ENCODE peak calls at places on chromosomes 7 and 10, in four cellular contexts. One of them, this sample, is unnamed. For H3K4me1, the result is how much of the 10 kb centered on the place peaks cover.

GRCh38 chr7:44073664-44074348 is 8.4 kb upstream of the PGAM2 start:
- DNase-seq in Peyer's patch: peak
- DNase-seq in tibial artery: peak
- DNase-seq in colonic mucosa: peak
- DNase-seq in this sample: peak

GRCh38 chr10:126122856-126123255 is 226.5 kb downstream of the FANK1 start:
- DNase-seq in Peyer's patch: no peak
- DNase-seq in tibial artery: no peak
- DNase-seq in colonic mucosa: no peak
- DNase-seq in this sample: no peak

GRCh38 chr7:134885967-134886352 is 100.3 kb upstream of the AGBL3 start:
- DNase-seq in Peyer's patch: no peak
- DNase-seq in tibial artery: no peak
- DNase-seq in colonic mucosa: no peak
- DNase-seq in this sample: no peak

GRCh38 chr10:15420858-15421257 is 49.8 kb upstream of the FAM171A1 start:
- DNase-seq in Peyer's patch: no peak
- DNase-seq in tibial artery: no peak
- DNase-seq in colonic mucosa: no peak
- DNase-seq in this sample: no peak

GRCh38 chr10:24643679-24644209 is 79.9 kb downstream of the ARHGAP21 start:
- DNase-seq in Peyer's patch: no peak
- DNase-seq in tibial artery: no peak
- DNase-seq in colonic mucosa: peak
- DNase-seq in this sample: no peak

GRCh38 chr10:32059472-32059871 is 3.2 kb upstream of the KIF5B start:
- DNase-seq in Peyer's patch: no peak
- DNase-seq in tibial artery: no peak
- DNase-seq in colonic mucosa: no peak
- DNase-seq in this sample: no peak

GRCh38 chr7:90740364-90740763 is 144.2 kb downstream of the CDK14 start:
- DNase-seq in Peyer's patch: no peak
- DNase-seq in tibial artery: no peak
- DNase-seq in colonic mucosa: no peak
- DNase-seq in this sample: no peak

GRCh38 chr10:79416578-79417255 is 28.7 kb downstream of the ZCCHC24 start:
- DNase-seq in Peyer's patch: no peak
- DNase-seq in tibial artery: no peak
- DNase-seq in colonic mucosa: no peak
- DNase-seq in this sample: no peak

GRCh38 chr7:22194633-22195273 is 162.2 kb downstream of the RAPGEF5 start:
- DNase-seq in Peyer's patch: no peak
- DNase-seq in tibial artery: no peak
- DNase-seq in colonic mucosa: no peak
- DNase-seq in this sample: no peak

GRCh38 chr7:63071396-63071795 is 927.3 kb upstream of the ZNF722 start:
- DNase-seq in Peyer's patch: no peak
- DNase-seq in tibial artery: peak
- DNase-seq in colonic mucosa: no peak
- DNase-seq in this sample: no peak

GRCh38 chr7:63071920-63072319 is 926.7 kb upstream of the ZNF722 start:
- DNase-seq in Peyer's patch: no peak
- DNase-seq in tibial artery: no peak
- DNase-seq in colonic mucosa: no peak
- DNase-seq in this sample: no peak

GRCh38 chr7:63070696-63071095 is 928.0 kb upstream of the ZNF722 start:
- DNase-seq in Peyer's patch: no peak
- DNase-seq in tibial artery: peak
- DNase-seq in colonic mucosa: no peak
- DNase-seq in this sample: no peak

GRCh38 chr7:63065684-63066083 is 933.0 kb upstream of the ZNF722 start:
- DNase-seq in Peyer's patch: no peak
- DNase-seq in tibial artery: peak
- DNase-seq in colonic mucosa: no peak
- DNase-seq in this sample: no peak

GRCh38 chr7:63067897-63068585 is 930.6 kb upstream of the ZNF722 start:
- DNase-seq in Peyer's patch: no peak
- DNase-seq in tibial artery: peak
- DNase-seq in colonic mucosa: no peak
- DNase-seq in this sample: no peak
- H3K4me1 ChIP-seq in Peyer's patch: under half
- H3K4me1 ChIP-seq in tibial artery: under half
- H3K4me1 ChIP-seq in colonic mucosa: under half
- H3K4me1 ChIP-seq in this sample: under half

GRCh38 chr10:43340101-43340500 is 31.3 kb upstream of the FXYD4 start:
- DNase-seq in Peyer's patch: no peak
- DNase-seq in tibial artery: no peak
- DNase-seq in colonic mucosa: no peak
- DNase-seq in this sample: no peak
- H3K27ac ChIP-seq in Peyer's patch: no peak
- H3K27ac ChIP-seq in tibial artery: no peak
- H3K27ac ChIP-seq in colonic mucosa: no peak
- H3K27ac ChIP-seq in this sample: no peak

DNA sequence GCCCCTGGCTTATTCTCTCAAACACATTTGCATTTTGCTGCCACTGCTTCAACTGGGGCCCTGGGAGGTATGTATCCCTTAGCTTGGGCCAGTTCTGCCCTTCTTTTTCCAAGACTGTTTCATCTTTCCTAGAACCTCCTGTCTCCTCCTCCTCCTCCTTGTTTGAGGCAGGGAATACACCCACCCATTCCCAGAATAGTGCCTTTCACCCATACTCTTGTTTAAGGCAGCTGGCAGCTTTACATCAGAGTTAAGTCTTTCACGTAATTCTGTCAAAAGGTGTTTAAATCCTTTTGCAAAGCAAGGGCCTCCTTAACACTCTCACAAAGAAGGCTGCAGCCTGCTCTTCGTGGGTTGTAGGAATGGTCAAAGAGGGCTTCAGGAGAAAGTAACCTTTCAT is 150.9 kb upstream of the AGK start:
- DNase-seq in Peyer's patch: no peak
- DNase-seq in tibial artery: no peak
- DNase-seq in colonic mucosa: no peak
- DNase-seq in this sample: no peak
- H3K4me1 ChIP-seq in Peyer's patch: under half
- H3K4me1 ChIP-seq in tibial artery: under half
- H3K4me1 ChIP-seq in colonic mucosa: under half
- H3K4me1 ChIP-seq in this sample: under half

GRCh38 chr7:133056370-133057238 is 25.3 kb downstream of the CHCHD3 start:
- DNase-seq in Peyer's patch: no peak
- DNase-seq in tibial artery: no peak
- DNase-seq in colonic mucosa: no peak
- DNase-seq in this sample: no peak

GRCh38 chr7:133052357-133052756 is 29.5 kb downstream of the CHCHD3 start:
- DNase-seq in Peyer's patch: no peak
- DNase-seq in tibial artery: no peak
- DNase-seq in colonic mucosa: no peak
- DNase-seq in this sample: no peak

GRCh38 chr7:133052826-133053225 is 29.1 kb downstream of the CHCHD3 start:
- DNase-seq in Peyer's patch: no peak
- DNase-seq in tibial artery: no peak
- DNase-seq in colonic mucosa: no peak
- DNase-seq in this sample: no peak

GRCh38 chr7:133053321-133053891 is 28.5 kb downstream of the CHCHD3 start:
- DNase-seq in Peyer's patch: no peak
- DNase-seq in tibial artery: peak
- DNase-seq in colonic mucosa: no peak
- DNase-seq in this sample: peak

GRCh38 chr7:133054167-133054840 is 27.6 kb downstream of the CHCHD3 start:
- DNase-seq in Peyer's patch: no peak
- DNase-seq in tibial artery: no peak
- DNase-seq in colonic mucosa: no peak
- DNase-seq in this sample: no peak
- H3K27ac ChIP-seq in Peyer's patch: no peak
- H3K27ac ChIP-seq in tibial artery: peak
- H3K27ac ChIP-seq in colonic mucosa: no peak
- H3K27ac ChIP-seq in this sample: peak

DNA sequence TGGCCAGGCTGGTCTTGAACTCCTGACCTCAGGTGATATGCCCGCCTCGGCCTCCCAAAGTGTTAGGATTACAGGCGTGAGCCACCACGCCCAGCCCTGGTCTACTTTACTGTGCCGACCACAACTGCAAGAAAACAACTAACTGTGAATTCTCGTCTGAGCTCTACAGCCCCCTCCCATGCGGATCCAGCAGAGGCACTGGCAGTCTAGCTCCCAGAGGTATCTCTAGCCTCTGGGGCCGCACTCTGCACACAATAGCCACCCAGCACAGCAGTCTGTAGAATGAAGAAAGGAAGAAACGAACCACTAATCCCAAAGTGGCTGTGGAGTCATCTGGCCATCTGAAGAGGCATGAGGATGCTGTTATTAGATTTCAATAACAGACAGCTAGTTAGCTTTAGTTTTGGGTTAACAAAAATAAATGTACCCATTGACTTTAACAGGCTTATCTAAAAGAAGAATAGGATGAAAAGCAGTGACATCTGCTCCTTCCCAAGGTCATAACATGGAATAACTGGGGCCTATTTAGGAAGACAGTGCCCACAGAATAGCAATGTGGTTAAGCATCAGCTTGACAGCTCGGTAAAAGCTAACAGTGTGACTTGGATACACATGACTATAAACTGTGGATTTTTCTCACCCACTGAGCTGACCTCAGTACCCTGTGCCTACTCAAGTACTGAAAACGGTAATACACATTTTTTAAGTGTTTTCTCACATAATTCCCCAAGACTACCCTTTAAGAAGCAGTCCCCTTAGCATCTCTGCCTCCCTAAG is 131.9 kb downstream of the TNS3 start:
- DNase-seq in Peyer's patch: no peak
- DNase-seq in tibial artery: peak
- DNase-seq in colonic mucosa: no peak
- DNase-seq in this sample: no peak
- H3K4me1 ChIP-seq in Peyer's patch: under half
- H3K4me1 ChIP-seq in tibial artery: half or more
- H3K4me1 ChIP-seq in colonic mucosa: under half
- H3K4me1 ChIP-seq in this sample: under half

DNA sequence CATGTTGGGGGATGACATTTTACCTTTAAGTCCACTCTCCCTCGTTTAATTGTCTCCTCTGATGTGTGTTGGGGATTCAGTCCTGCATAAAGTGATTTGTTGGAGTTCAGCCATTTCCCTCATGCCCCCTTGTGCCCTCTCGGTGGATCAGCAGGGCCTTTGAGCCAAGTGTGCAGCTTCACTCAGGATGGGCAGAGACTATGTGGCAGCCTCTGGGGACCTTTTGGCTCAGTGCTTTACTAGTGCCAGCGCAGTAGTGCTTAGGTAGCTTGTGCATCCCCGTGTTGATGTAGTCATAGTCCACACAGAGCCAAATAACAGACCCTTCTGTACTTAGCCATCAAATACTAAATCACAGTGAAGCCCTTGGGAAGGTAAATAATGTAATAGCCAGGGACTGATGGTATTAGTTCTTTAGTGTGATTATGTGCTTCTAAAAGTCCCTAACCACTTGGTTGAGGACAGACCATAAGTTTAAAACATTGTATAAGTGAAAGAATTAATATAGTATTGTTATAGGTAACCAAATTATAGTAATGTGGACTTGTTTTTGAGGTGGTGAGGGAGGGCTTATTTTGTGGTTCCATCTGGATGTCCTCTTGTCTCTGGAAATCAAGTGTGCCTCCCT is 11.4 kb downstream of the BUB3 start:
- DNase-seq in Peyer's patch: no peak
- DNase-seq in tibial artery: no peak
- DNase-seq in colonic mucosa: no peak
- DNase-seq in this sample: no peak
- H3K27ac ChIP-seq in Peyer's patch: no peak
- H3K27ac ChIP-seq in tibial artery: no peak
- H3K27ac ChIP-seq in colonic mucosa: no peak
- H3K27ac ChIP-seq in this sample: no peak

GRCh38 chr7:33043875-33044718 is 18.5 kb downstream of the NT5C3A start:
- DNase-seq in Peyer's patch: no peak
- DNase-seq in tibial artery: no peak
- DNase-seq in colonic mucosa: peak
- DNase-seq in this sample: no peak

GRCh38 chr7:33048257-33048656 is 14.3 kb downstream of the NT5C3A start:
- DNase-seq in Peyer's patch: no peak
- DNase-seq in tibial artery: no peak
- DNase-seq in colonic mucosa: no peak
- DNase-seq in this sample: no peak

GRCh38 chr7:33043434-33043833 is 19.1 kb downstream of the NT5C3A start:
- DNase-seq in Peyer's patch: no peak
- DNase-seq in tibial artery: no peak
- DNase-seq in colonic mucosa: no peak
- DNase-seq in this sample: no peak

GRCh38 chr7:33048704-33049103 is 13.9 kb downstream of the NT5C3A start:
- DNase-seq in Peyer's patch: no peak
- DNase-seq in tibial artery: no peak
- DNase-seq in colonic mucosa: no peak
- DNase-seq in this sample: no peak

GRCh38 chr7:33044986-33045385 is 17.6 kb downstream of the NT5C3A start:
- DNase-seq in Peyer's patch: no peak
- DNase-seq in tibial artery: no peak
- DNase-seq in colonic mucosa: no peak
- DNase-seq in this sample: no peak
- H3K4me1 ChIP-seq in Peyer's patch: under half
- H3K4me1 ChIP-seq in tibial artery: under half
- H3K4me1 ChIP-seq in colonic mucosa: under half
- H3K4me1 ChIP-seq in this sample: under half

GRCh38 chr7:2862831-2863361 is 18.8 kb upstream of the GNA12 start:
- DNase-seq in Peyer's patch: no peak
- DNase-seq in tibial artery: no peak
- DNase-seq in colonic mucosa: no peak
- DNase-seq in this sample: peak
- H3K27ac ChIP-seq in Peyer's patch: peak
- H3K27ac ChIP-seq in tibial artery: peak
- H3K27ac ChIP-seq in colonic mucosa: peak
- H3K27ac ChIP-seq in this sample: peak

DNA sequence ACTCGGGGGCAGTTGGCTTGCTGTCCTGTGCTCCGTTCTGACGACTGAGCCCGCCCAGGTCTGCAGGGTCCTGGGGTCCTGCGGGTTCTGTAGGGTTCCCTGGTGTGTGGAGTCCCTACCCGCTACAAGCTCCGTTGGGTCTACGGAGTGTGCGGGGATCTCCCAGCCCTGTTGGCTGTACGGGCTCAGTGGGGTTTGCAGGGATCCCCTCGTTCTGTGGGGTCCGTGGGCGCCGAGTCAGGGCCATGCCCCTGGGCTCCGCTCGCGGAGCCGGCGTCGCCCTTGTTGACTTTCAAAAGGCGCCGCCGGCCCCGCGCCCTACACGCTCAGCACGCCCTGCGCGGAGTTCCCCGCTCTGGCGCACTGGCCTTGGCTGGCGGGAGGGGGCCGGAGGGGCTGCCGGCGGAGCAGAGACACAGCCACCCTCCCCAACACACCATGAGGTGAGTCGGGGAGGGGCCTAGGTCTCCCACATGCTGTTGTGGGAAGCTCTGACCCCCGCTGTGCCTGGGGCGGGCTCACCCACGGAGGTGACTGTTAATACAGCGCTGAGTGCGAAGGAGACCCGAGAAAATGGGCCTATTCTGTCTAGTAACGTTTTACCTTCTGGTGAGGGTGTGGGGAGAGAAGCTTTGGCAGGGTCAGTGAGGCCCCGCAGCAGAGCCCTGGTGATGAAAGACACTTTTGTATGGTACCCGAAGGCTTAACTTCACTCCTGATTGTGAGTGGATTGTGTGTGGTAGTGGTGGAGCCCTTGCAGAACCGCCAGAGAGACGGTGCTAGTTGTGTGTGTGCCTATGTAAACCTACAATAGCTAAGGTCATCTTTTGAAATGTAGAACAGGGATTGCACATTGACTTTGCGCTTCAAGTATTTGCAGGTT is 8.1 kb downstream of the TASOR2 start:
- DNase-seq in Peyer's patch: peak
- DNase-seq in tibial artery: no peak
- DNase-seq in colonic mucosa: peak
- DNase-seq in this sample: peak
- H3K4me1 ChIP-seq in Peyer's patch: under half
- H3K4me1 ChIP-seq in tibial artery: under half
- H3K4me1 ChIP-seq in colonic mucosa: under half
- H3K4me1 ChIP-seq in this sample: under half